ENCODE peak calls at places on chromosomes 4 and X, in six cellular contexts. Y, P, X, I, D and C are unnamed samples.

GRCh38 chr4:108008721-108009120 is 19.0 kb downstream of the HADH start:
- DNase-seq in Y (no peak), P (no peak), X (no peak), I (peak), D (no peak), C (no peak)

GRCh38 chrX:133958997-133959688 is 26.3 kb downstream of the GPC3 start:
- DNase-seq in Y (no peak), P (no peak), X (no peak), I (no peak), D (no peak), C (no peak)

GRCh38 chr4:98352403-98352802 is 91.2 kb downstream of the RAP1GDS1 start:
- DNase-seq in Y (no peak), P (no peak), X (no peak), I (no peak), D (no peak), C (no peak)

GRCh38 chrX:41384041-41384705 is 50.2 kb downstream of the DDX3X start:
- DNase-seq in Y (peak), P (no peak), X (peak), I (peak), D (peak), C (peak)

GRCh38 chrX:132692526-132692925 is 203.7 kb upstream of the MBNL3 start:
- DNase-seq in Y (no peak), P (no peak), X (no peak), I (no peak), D (no peak), C (no peak)

GRCh38 chr4:41294445-41295062 is 37.8 kb downstream of the UCHL1 start:
- DNase-seq in Y (no peak), P (no peak), X (peak), I (no peak), D (no peak), C (no peak)

GRCh38 chr4:41322613-41323012 is 65.9 kb downstream of the UCHL1 start:
- DNase-seq in Y (no peak), P (no peak), X (no peak), I (no peak), D (no peak), C (no peak)

GRCh38 chr4:173399016-173399415 is at the start of gene SCRG1:
- DNase-seq in Y (no peak), P (peak), X (no peak), I (no peak), D (peak), C (no peak)